ENCODE peak calls at places on chromosomes 4 and X, in six cellular contexts. One of them, this sample, is unnamed.

GRCh38 chr4:4598851-4599411 is 57.1 kb upstream of the STX18 start:
- DNase-seq in effector memory CD4-positive, alpha-beta T cell: no peak
- DNase-seq in cardiac muscle cell: no peak
- DNase-seq in colonic mucosa: no peak
- DNase-seq in HCT116: no peak
- DNase-seq in coronary artery: no peak
- DNase-seq in this sample: no peak

GRCh38 chrX:9267415-9267814 is 197.4 kb upstream of the TBL1X start:
- DNase-seq in effector memory CD4-positive, alpha-beta T cell: no peak
- DNase-seq in cardiac muscle cell: no peak
- DNase-seq in colonic mucosa: no peak
- DNase-seq in HCT116: no peak
- DNase-seq in coronary artery: no peak
- DNase-seq in this sample: no peak

GRCh38 chr4:158938462-158939044 is 164.3 kb upstream of the RAPGEF2 start:
- DNase-seq in effector memory CD4-positive, alpha-beta T cell: no peak
- DNase-seq in cardiac muscle cell: peak; percentile 15
- DNase-seq in colonic mucosa: no peak
- DNase-seq in HCT116: no peak
- DNase-seq in coronary artery: no peak
- DNase-seq in this sample: no peak

GRCh38 chr4:95264843-95265242 is 283.9 kb downstream of the UNC5C start:
- DNase-seq in effector memory CD4-positive, alpha-beta T cell: no peak
- DNase-seq in cardiac muscle cell: no peak
- DNase-seq in colonic mucosa: no peak
- DNase-seq in HCT116: no peak
- DNase-seq in coronary artery: no peak
- DNase-seq in this sample: no peak

GRCh38 chrX:50106051-50106450 is 94.8 kb downstream of the AKAP4 start:
- DNase-seq in effector memory CD4-positive, alpha-beta T cell: no peak
- DNase-seq in cardiac muscle cell: no peak
- DNase-seq in colonic mucosa: no peak
- DNase-seq in HCT116: no peak
- DNase-seq in coronary artery: no peak
- DNase-seq in this sample: no peak

GRCh38 chr4:20338841-20339240 is 87.1 kb downstream of the SLIT2 start:
- DNase-seq in effector memory CD4-positive, alpha-beta T cell: no peak
- DNase-seq in cardiac muscle cell: no peak
- DNase-seq in colonic mucosa: no peak
- DNase-seq in HCT116: no peak
- DNase-seq in coronary artery: no peak
- DNase-seq in this sample: no peak

GRCh38 chr4:126419266-126419665 is 1104.5 kb downstream of the FAT4 start:
- DNase-seq in effector memory CD4-positive, alpha-beta T cell: no peak
- DNase-seq in cardiac muscle cell: no peak
- DNase-seq in colonic mucosa: no peak
- DNase-seq in HCT116: no peak
- DNase-seq in coronary artery: no peak
- DNase-seq in this sample: no peak

GRCh38 chr4:142743071-142743825 is 102.9 kb downstream of the INPP4B start:
- DNase-seq in effector memory CD4-positive, alpha-beta T cell: no peak
- DNase-seq in cardiac muscle cell: peak; percentile 95
- DNase-seq in colonic mucosa: no peak
- DNase-seq in HCT116: no peak
- DNase-seq in coronary artery: no peak
- DNase-seq in this sample: no peak

GRCh38 chrX:67408423-67409079 is 135.3 kb upstream of the AR start:
- DNase-seq in effector memory CD4-positive, alpha-beta T cell: no peak
- DNase-seq in cardiac muscle cell: no peak
- DNase-seq in colonic mucosa: no peak
- DNase-seq in HCT116: no peak
- DNase-seq in coronary artery: no peak
- DNase-seq in this sample: no peak

GRCh38 chrX:22135994-22136684 is 104.0 kb downstream of the PHEX start:
- DNase-seq in effector memory CD4-positive, alpha-beta T cell: no peak
- DNase-seq in cardiac muscle cell: peak; percentile 59
- DNase-seq in colonic mucosa: no peak
- DNase-seq in HCT116: peak; percentile 16
- DNase-seq in coronary artery: no peak
- DNase-seq in this sample: no peak

GRCh38 chrX:47941423-47941822 is 62.4 kb downstream of the ZNF182 start:
- DNase-seq in effector memory CD4-positive, alpha-beta T cell: no peak
- DNase-seq in cardiac muscle cell: no peak
- DNase-seq in colonic mucosa: no peak
- DNase-seq in HCT116: no peak
- DNase-seq in coronary artery: no peak
- DNase-seq in this sample: no peak

GRCh38 chrX:133983243-133983973 is 2.0 kb downstream of the GPC3 start:
- DNase-seq in effector memory CD4-positive, alpha-beta T cell: no peak
- DNase-seq in cardiac muscle cell: no peak
- DNase-seq in colonic mucosa: no peak
- DNase-seq in HCT116: no peak
- DNase-seq in coronary artery: no peak
- DNase-seq in this sample: no peak

GRCh38 chr4:7828011-7828720 is 111.5 kb downstream of the AFAP1 start:
- DNase-seq in effector memory CD4-positive, alpha-beta T cell: peak; percentile 65
- DNase-seq in cardiac muscle cell: peak; percentile 100
- DNase-seq in colonic mucosa: peak; percentile 54
- DNase-seq in HCT116: no peak
- DNase-seq in coronary artery: peak; percentile 81
- DNase-seq in this sample: no peak

GRCh38 chrX:40625294-40625693 is 2.1 kb downstream of the MPC1L start:
- DNase-seq in effector memory CD4-positive, alpha-beta T cell: no peak
- DNase-seq in cardiac muscle cell: peak; percentile 17
- DNase-seq in colonic mucosa: no peak
- DNase-seq in HCT116: no peak
- DNase-seq in coronary artery: no peak
- DNase-seq in this sample: no peak

GRCh38 chr4:156517546-156517945 is 454.1 kb downstream of the PDGFC start:
- DNase-seq in effector memory CD4-positive, alpha-beta T cell: no peak
- DNase-seq in cardiac muscle cell: no peak
- DNase-seq in colonic mucosa: no peak
- DNase-seq in HCT116: no peak
- DNase-seq in coronary artery: no peak
- DNase-seq in this sample: no peak

GRCh38 chrX:9897761-9898161 is 69.4 kb upstream of the CLDN34 start:
- DNase-seq in effector memory CD4-positive, alpha-beta T cell: no peak
- DNase-seq in cardiac muscle cell: peak; percentile 80
- DNase-seq in colonic mucosa: no peak
- DNase-seq in HCT116: no peak
- DNase-seq in coronary artery: no peak
- DNase-seq in this sample: no peak

GRCh38 chrX:18885317-18886004 is 98.5 kb downstream of the PHKA2 start:
- DNase-seq in effector memory CD4-positive, alpha-beta T cell: no peak
- DNase-seq in cardiac muscle cell: peak; percentile 44
- DNase-seq in colonic mucosa: no peak
- DNase-seq in HCT116: no peak
- DNase-seq in coronary artery: no peak
- DNase-seq in this sample: no peak

GRCh38 chrX:134172588-134173259 is 64.3 kb upstream of the CCDC160 start:
- DNase-seq in effector memory CD4-positive, alpha-beta T cell: no peak
- DNase-seq in cardiac muscle cell: peak; percentile 8
- DNase-seq in colonic mucosa: no peak
- DNase-seq in HCT116: no peak
- DNase-seq in coronary artery: no peak
- DNase-seq in this sample: no peak

GRCh38 chr4:105520819-105521790 is 31.3 kb upstream of the ARHGEF38 start:
- DNase-seq in effector memory CD4-positive, alpha-beta T cell: no peak
- DNase-seq in cardiac muscle cell: peak; percentile 66
- DNase-seq in colonic mucosa: peak; percentile 60
- DNase-seq in HCT116: peak; percentile 32
- DNase-seq in coronary artery: no peak
- DNase-seq in this sample: no peak

GRCh38 chr4:5037553-5038551 is 13.4 kb upstream of the STK32B start:
- DNase-seq in effector memory CD4-positive, alpha-beta T cell: no peak
- DNase-seq in cardiac muscle cell: peak; percentile 91
- DNase-seq in colonic mucosa: no peak
- DNase-seq in HCT116: no peak
- DNase-seq in coronary artery: no peak
- DNase-seq in this sample: peak; percentile 81

GRCh38 chr4:100841911-100842310 is 324.1 kb upstream of the EMCN start:
- DNase-seq in effector memory CD4-positive, alpha-beta T cell: no peak
- DNase-seq in cardiac muscle cell: peak; percentile 40
- DNase-seq in colonic mucosa: no peak
- DNase-seq in HCT116: no peak
- DNase-seq in coronary artery: no peak
- DNase-seq in this sample: no peak

GRCh38 chrX:74422576-74423288 is 1.4 kb downstream of the SLC16A2 start:
- DNase-seq in effector memory CD4-positive, alpha-beta T cell: no peak
- DNase-seq in cardiac muscle cell: peak; percentile 78
- DNase-seq in colonic mucosa: peak; percentile 20
- DNase-seq in HCT116: no peak
- DNase-seq in coronary artery: peak; percentile 79
- DNase-seq in this sample: no peak

GRCh38 chr4:128060130-128060619 is 937 bp upstream of the LARP1B start:
- DNase-seq in effector memory CD4-positive, alpha-beta T cell: no peak
- DNase-seq in cardiac muscle cell: peak; percentile 23
- DNase-seq in colonic mucosa: no peak
- DNase-seq in HCT116: no peak
- DNase-seq in coronary artery: no peak
- DNase-seq in this sample: no peak

GRCh38 chr4:173403051-173403450 is 4.1 kb upstream of the SCRG1 start:
- DNase-seq in effector memory CD4-positive, alpha-beta T cell: no peak
- DNase-seq in cardiac muscle cell: peak; percentile 29
- DNase-seq in colonic mucosa: no peak
- DNase-seq in HCT116: no peak
- DNase-seq in coronary artery: no peak
- DNase-seq in this sample: no peak

GRCh38 chrX:154046262-154046771 is 26.6 kb upstream of the IRAK1 start:
- DNase-seq in effector memory CD4-positive, alpha-beta T cell: no peak
- DNase-seq in cardiac muscle cell: peak; percentile 94
- DNase-seq in colonic mucosa: no peak
- DNase-seq in HCT116: no peak
- DNase-seq in coronary artery: no peak
- DNase-seq in this sample: no peak

GRCh38 chrX:154123241-154124219 is 20.5 kb upstream of the OPN1LW start:
- DNase-seq in effector memory CD4-positive, alpha-beta T cell: peak; percentile 14
- DNase-seq in cardiac muscle cell: peak; percentile 21
- DNase-seq in colonic mucosa: peak; percentile 49
- DNase-seq in HCT116: no peak
- DNase-seq in coronary artery: no peak
- DNase-seq in this sample: no peak

GRCh38 chr4:163462556-163462955 is 11.0 kb downstream of the TKTL2 start:
- DNase-seq in effector memory CD4-positive, alpha-beta T cell: no peak
- DNase-seq in cardiac muscle cell: no peak
- DNase-seq in colonic mucosa: no peak
- DNase-seq in HCT116: no peak
- DNase-seq in coronary artery: no peak
- DNase-seq in this sample: no peak

GRCh38 chr4:4343038-4343437 is 43.9 kb upstream of the NSG1 start:
- DNase-seq in effector memory CD4-positive, alpha-beta T cell: no peak
- DNase-seq in cardiac muscle cell: no peak
- DNase-seq in colonic mucosa: no peak
- DNase-seq in HCT116: no peak
- DNase-seq in coronary artery: no peak
- DNase-seq in this sample: no peak

GRCh38 chr4:86452323-86452995 is 92.6 kb upstream of the MAPK10 start:
- DNase-seq in effector memory CD4-positive, alpha-beta T cell: no peak
- DNase-seq in cardiac muscle cell: peak; percentile 72
- DNase-seq in colonic mucosa: no peak
- DNase-seq in HCT116: no peak
- DNase-seq in coronary artery: no peak
- DNase-seq in this sample: no peak

GRCh38 chr4:110260299-110260698 is 61.9 kb upstream of the ELOVL6 start:
- DNase-seq in effector memory CD4-positive, alpha-beta T cell: no peak
- DNase-seq in cardiac muscle cell: no peak
- DNase-seq in colonic mucosa: no peak
- DNase-seq in HCT116: no peak
- DNase-seq in coronary artery: no peak
- DNase-seq in this sample: no peak

GRCh38 chr4:82217986-82218715 is 155.6 kb downstream of the HNRNPD start:
- DNase-seq in effector memory CD4-positive, alpha-beta T cell: no peak
- DNase-seq in cardiac muscle cell: peak; percentile 8
- DNase-seq in colonic mucosa: no peak
- DNase-seq in HCT116: peak; percentile 10
- DNase-seq in coronary artery: no peak
- DNase-seq in this sample: no peak

DNA sequence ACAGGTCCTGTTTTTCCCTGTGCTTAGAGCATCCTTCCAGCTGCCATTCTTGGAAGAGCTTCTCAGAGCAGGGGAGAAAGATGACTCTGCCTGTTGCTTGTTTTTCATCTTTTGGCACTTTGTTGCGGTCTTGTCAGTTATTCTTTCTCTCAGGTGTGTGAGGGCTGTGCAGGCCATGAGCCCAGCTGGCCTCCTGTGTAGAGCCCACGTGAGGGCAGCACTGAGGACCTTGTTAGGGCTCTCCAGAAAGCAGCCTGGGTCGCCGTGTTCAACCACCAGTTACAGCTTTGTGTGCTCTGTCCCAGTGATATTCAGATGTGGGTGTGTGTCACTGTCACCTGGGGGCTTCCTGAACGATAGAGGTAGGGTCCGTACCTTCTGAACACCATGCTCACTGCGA is 52.8 kb downstream of the NOP14 start:
- DNase-seq in effector memory CD4-positive, alpha-beta T cell: no peak
- DNase-seq in cardiac muscle cell: no peak
- DNase-seq in colonic mucosa: no peak
- DNase-seq in HCT116: no peak
- DNase-seq in coronary artery: peak; percentile 35
- DNase-seq in this sample: no peak
- H3K27ac ChIP-seq in effector memory CD4-positive, alpha-beta T cell: no peak overlapping the region
- H3K27ac ChIP-seq in cardiac muscle cell: no peak overlapping the region
- H3K27ac ChIP-seq in colonic mucosa: no peak overlapping the region
- H3K27ac ChIP-seq in HCT116: no peak overlapping the region
- H3K27ac ChIP-seq in coronary artery: no peak overlapping the region
- H3K27ac ChIP-seq in this sample: no peak overlapping the region

GRCh38 chr4:108941914-108942379 is 179.1 kb upstream of the ETNPPL start:
- DNase-seq in effector memory CD4-positive, alpha-beta T cell: no peak
- DNase-seq in cardiac muscle cell: no peak
- DNase-seq in colonic mucosa: no peak
- DNase-seq in HCT116: no peak
- DNase-seq in coronary artery: no peak
- DNase-seq in this sample: no peak
- H3K27ac ChIP-seq in effector memory CD4-positive, alpha-beta T cell: no peak overlapping the region
- H3K27ac ChIP-seq in cardiac muscle cell: no peak overlapping the region
- H3K27ac ChIP-seq in colonic mucosa: no peak overlapping the region
- H3K27ac ChIP-seq in HCT116: no peak overlapping the region
- H3K27ac ChIP-seq in coronary artery: no peak overlapping the region
- H3K27ac ChIP-seq in this sample: no peak overlapping the region

GRCh38 chr4:184383497-184384055 is 90.8 kb downstream of the IRF2 start:
- DNase-seq in effector memory CD4-positive, alpha-beta T cell: no peak
- DNase-seq in cardiac muscle cell: peak; percentile 95
- DNase-seq in colonic mucosa: peak; percentile 53
- DNase-seq in HCT116: peak; percentile 24
- DNase-seq in coronary artery: no peak
- DNase-seq in this sample: peak; percentile 76
- H3K27ac ChIP-seq in effector memory CD4-positive, alpha-beta T cell: no peak overlapping the region
- H3K27ac ChIP-seq in cardiac muscle cell: no peak overlapping the region
- H3K27ac ChIP-seq in colonic mucosa: peak overlapping the region; percentile 92
- H3K27ac ChIP-seq in HCT116: peak overlapping the region; percentile 35
- H3K27ac ChIP-seq in coronary artery: peak overlapping the region; percentile 31
- H3K27ac ChIP-seq in this sample: peak overlapping the region; percentile 96

DNA sequence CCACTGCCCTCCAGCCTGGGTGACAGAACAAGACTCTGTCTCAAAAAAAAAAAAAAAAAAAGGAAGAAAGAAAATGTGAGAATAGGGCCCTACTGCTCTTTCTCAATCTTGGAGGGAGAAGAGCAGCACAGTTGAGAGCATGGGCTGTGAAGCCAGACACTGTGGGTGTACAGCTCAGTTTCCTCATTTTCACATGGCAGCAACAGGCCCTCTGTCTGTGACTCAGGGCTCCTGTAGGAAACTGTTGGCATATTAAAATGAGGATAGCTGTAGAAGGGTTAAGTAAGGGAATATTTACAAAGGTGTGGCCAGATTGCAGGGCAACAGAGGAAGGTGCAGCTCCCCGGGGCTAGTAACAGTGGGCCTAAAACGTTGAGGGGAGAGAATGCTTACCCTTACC is 3.4 kb downstream of the AKAP14 start:
- DNase-seq in effector memory CD4-positive, alpha-beta T cell: no peak
- DNase-seq in cardiac muscle cell: no peak
- DNase-seq in colonic mucosa: peak; percentile 22
- DNase-seq in HCT116: no peak
- DNase-seq in coronary artery: no peak
- DNase-seq in this sample: no peak
- H3K27ac ChIP-seq in effector memory CD4-positive, alpha-beta T cell: no peak overlapping the region
- H3K27ac ChIP-seq in cardiac muscle cell: no peak overlapping the region
- H3K27ac ChIP-seq in colonic mucosa: no peak overlapping the region
- H3K27ac ChIP-seq in HCT116: no peak overlapping the region
- H3K27ac ChIP-seq in coronary artery: no peak overlapping the region
- H3K27ac ChIP-seq in this sample: no peak overlapping the region